ENCODE peak calls at places on chromosomes 3 and 15, in five cellular contexts. X is retina; U is activated B cell treated with CpG ODN at 0.5 μM for 24 hours; V is naive thymus-derived CD8-positive, alpha-beta T cell; R is T-helper 2 cell. F is an unnamed sample.

GRCh38 chr3:63386568-63386967 is 108.5 kb downstream of the SYNPR start:
- DNase-seq in X (peak; percentile 29), U (no peak), V (no peak), R (no peak), F (no peak)

GRCh38 chr3:43389388-43390254 is 103.3 kb downstream of the SNRK start:
- DNase-seq in X (no peak), U (no peak), V (peak; percentile 73), R (no peak), F (peak; percentile 77)

GRCh38 chr3:112973325-112974177 is 1.4 kb downstream of the CD200R1 start:
- DNase-seq in X (no peak), U (no peak), V (peak; percentile 41), R (no peak), F (no peak)

GRCh38 chr3:197300361-197300760 is 1.9 kb upstream of the DLG1 start:
- DNase-seq in X (no peak), U (no peak), V (no peak), R (no peak), F (peak; percentile 51)

GRCh38 chr3:123110953-123111615 is 44.3 kb downstream of the PDIA5 start:
- DNase-seq in X (no peak), U (no peak), V (no peak), R (no peak), F (no peak)

GRCh38 chr3:151863611-151864010 is 9.8 kb upstream of the SUCNR1 start:
- DNase-seq in X (no peak), U (no peak), V (no peak), R (no peak), F (no peak)

GRCh38 chr3:71444028-71444860 is 139.3 kb downstream of the FOXP1 start:
- DNase-seq in X (no peak), U (peak; percentile 62), V (peak; percentile 94), R (peak; percentile 16), F (peak; percentile 23)

GRCh38 chr3:58722526-58722925 is 56.0 kb upstream of the FAM3D start:
- DNase-seq in X (no peak), U (no peak), V (no peak), R (no peak), F (peak; percentile 28)

GRCh38 chr15:74200394-74200793 is 2.2 kb downstream of the STRA6 start:
- DNase-seq in X (no peak), U (no peak), V (no peak), R (no peak), F (peak; percentile 90)

GRCh38 chr15:26295331-26295730 is 432.2 kb upstream of the ATP10A start:
- DNase-seq in X (no peak), U (no peak), V (no peak), R (no peak), F (no peak)

GRCh38 chr3:129560269-129560787 is 17.4 kb downstream of the H1-8 start:
- DNase-seq in X (no peak), U (no peak), V (no peak), R (no peak), F (peak; percentile 85)

F was measured in fibroblast of villous mesenchyme.